ENCODE peak calls at places on chromosomes 12 and 14, in seven cellular contexts. N, W, B, Q, I, E and X are unnamed samples.

GRCh38 chr14:50520947-50521815 is 11.2 kb downstream of the MAP4K5 start:
- DNase-seq in I (no peak), Q (peak; percentile 55), W (peak; percentile 93), E (no peak), N (peak; percentile 66), B (no peak), X (peak; percentile 19)

GRCh38 chr14:51657762-51658161 is 6.1 kb downstream of the FRMD6 start:
- DNase-seq in E (no peak), Q (no peak), W (peak; percentile 50), I (no peak), B (no peak), N (no peak), X (no peak)

GRCh38 chr14:95434161-95434560 is 82.3 kb downstream of the SYNE3 start:
- DNase-seq in I (no peak), E (no peak), W (no peak), B (no peak), Q (no peak), N (no peak), X (no peak)

GRCh38 chr12:55072093-55072492 is 52.3 kb downstream of the NEUROD4 start:
- DNase-seq in B (no peak), E (peak; percentile 61), Q (peak; percentile 40), W (peak; percentile 28), I (peak; percentile 55), N (peak; percentile 62), X (peak; percentile 32)

GRCh38 chr12:50732591-50732990 is 31.3 kb upstream of the ATF1 start:
- DNase-seq in I (no peak), N (peak; percentile 59), Q (no peak), B (no peak), W (peak; percentile 72), E (no peak), X (no peak)

GRCh38 chr12:71321130-71321529 is 118.5 kb upstream of the LGR5 start:
- DNase-seq in B (no peak), I (no peak), W (no peak), Q (no peak), E (no peak), N (no peak), X (no peak)

GRCh38 chr14:39102265-39102968 is 618 bp downstream of the SEC23A start:
- DNase-seq in Q (peak; percentile 99), B (peak; percentile 87), E (peak; percentile 38), I (peak; percentile 20), W (peak; percentile 39), N (peak; percentile 71), X (peak; percentile 73)

GRCh38 chr14:52348279-52348678 is 34.2 kb downstream of the PTGER2 start:
- DNase-seq in W (no peak), I (no peak), B (no peak), E (no peak), N (no peak), Q (no peak), X (no peak)

GRCh38 chr14:104991896-104992230 is 6.3 kb downstream of the CLBA1 start:
- DNase-seq in I (no peak), E (no peak), Q (no peak), W (no peak), N (no peak), B (no peak), X (no peak)

GRCh38 chr12:14510574-14510973 is 57.1 kb downstream of the PLBD1 start:
- DNase-seq in E (no peak), Q (no peak), N (no peak), B (no peak), W (no peak), I (no peak), X (no peak)

GRCh38 chr14:105851716-105852377 is 325.5 kb downstream of the TMEM121 start:
- DNase-seq in W (no peak), N (no peak), B (no peak), I (no peak), E (no peak), Q (no peak), X (peak; percentile 4)

GRCh38 chr14:71739273-71739990 is 192.8 kb upstream of the RGS6 start:
- DNase-seq in E (no peak), Q (peak; percentile 48), I (no peak), B (peak; percentile 80), N (peak; percentile 60), W (peak; percentile 75), X (peak; percentile 35)

GRCh38 chr14:68894123-68894522 is 85.0 kb downstream of the ACTN1 start:
- DNase-seq in W (no peak), N (no peak), Q (no peak), I (no peak), E (no peak), B (no peak), X (peak; percentile 44)

GRCh38 chr12:23559268-23559753 is 390.2 kb downstream of the SOX5 start:
- DNase-seq in E (no peak), B (no peak), W (no peak), I (no peak), N (no peak), Q (no peak), X (no peak)

GRCh38 chr12:29769162-29769820 is 14.5 kb downstream of the TMTC1 start:
- DNase-seq in I (no peak), N (no peak), B (no peak), Q (no peak), E (no peak), W (peak; percentile 79), X (no peak)

GRCh38 chr12:46964496-46965098 is 114.8 kb upstream of the PCED1B start:
- DNase-seq in B (peak; percentile 77), I (no peak), E (no peak), N (peak; percentile 18), W (peak; percentile 54), Q (no peak), X (no peak)

GRCh38 chr12:94150483-94151225 is 2.3 kb downstream of the PLXNC1 start:
- DNase-seq in E (peak; percentile 31), I (no peak), B (peak; percentile 56), Q (no peak), W (no peak), N (no peak), X (peak; percentile 43)

GRCh38 chr12:70719672-70720420 is 82.6 kb upstream of the PTPRB start:
- DNase-seq in Q (peak; percentile 23), W (peak; percentile 9), B (no peak), N (peak; percentile 13), E (no peak), I (peak; percentile 23), X (no peak)

GRCh38 chr12:27965411-27965810 is 7.1 kb downstream of the PTHLH start:
- DNase-seq in W (no peak), Q (no peak), B (no peak), N (no peak), E (no peak), I (no peak), X (no peak)

DNA sequence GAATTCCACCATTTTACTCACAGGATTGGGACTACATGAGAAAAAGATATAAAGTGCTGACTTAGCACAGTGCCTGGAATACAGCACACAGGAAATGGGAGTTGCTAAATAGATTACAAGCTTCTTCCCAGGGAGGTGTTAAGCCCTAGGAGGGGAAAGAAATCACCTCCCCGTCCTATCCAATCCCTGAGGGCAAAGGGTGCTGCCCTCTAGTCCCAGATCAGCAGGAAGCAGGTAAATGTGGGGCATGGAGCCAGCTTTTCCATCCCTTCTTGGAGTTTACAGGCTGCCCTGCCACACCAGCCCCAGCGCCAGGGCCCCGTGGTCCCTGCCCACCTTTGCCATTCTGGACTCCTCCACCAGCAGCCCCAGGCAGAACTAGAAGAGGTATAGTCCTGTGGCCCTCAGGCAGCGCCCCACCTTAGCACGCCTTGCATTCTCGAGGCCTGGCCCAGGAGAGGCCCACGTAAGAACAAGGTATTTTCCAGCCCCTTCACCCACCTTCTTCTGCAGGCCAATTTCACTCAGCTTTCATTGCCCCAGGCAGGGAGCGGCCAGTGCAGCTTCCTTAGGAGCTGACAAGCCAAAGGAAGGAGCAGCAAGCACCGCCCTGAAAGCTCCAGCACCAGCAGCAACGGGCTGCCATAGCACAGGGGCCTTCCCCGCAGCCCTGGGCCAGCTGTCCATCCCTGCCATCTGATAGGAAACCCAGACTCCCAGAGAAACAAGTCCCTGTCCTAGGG is 28.8 kb upstream of the RPLP0 start:
- DNase-seq in I (no peak), E (no peak), B (peak; percentile 90), W (peak; percentile 76), N (peak; percentile 62), Q (peak; percentile 94), X (peak; percentile 56)
- H3K4me1 ChIP-seq in I (peaks cover 100% of the 10 kb centered on the region), E (peaks cover 98% of the 10 kb centered on the region), B (peaks cover 87% of the 10 kb centered on the region), W (peaks cover 95% of the 10 kb centered on the region), N (peaks cover 98% of the 10 kb centered on the region), Q (peaks cover 24% of the 10 kb centered on the region), X (peaks cover 92% of the 10 kb centered on the region)

GRCh38 chr12:116202940-116203339 is 74.6 kb downstream of the MED13L start:
- DNase-seq in I (no peak), W (no peak), B (no peak), Q (no peak), N (no peak), E (no peak), X (no peak)
- H3K4me1 ChIP-seq in I (peaks cover 82% of the 10 kb centered on the region), W (peaks cover 4% of the 10 kb centered on the region), B (no peaks in the 10 kb centered on the region), Q (no peaks in the 10 kb centered on the region), N (peaks cover 39% of the 10 kb centered on the region), E (peaks cover 70% of the 10 kb centered on the region), X (peaks cover 29% of the 10 kb centered on the region)

GRCh38 chr14:61519735-61520134 is 175.6 kb upstream of the HIF1A start:
- DNase-seq in W (no peak), Q (no peak), I (no peak), N (no peak), E (no peak), B (no peak), X (no peak)

GRCh38 chr14:61519106-61519505 is 176.2 kb upstream of the HIF1A start:
- DNase-seq in I (no peak), E (no peak), N (no peak), B (no peak), W (no peak), Q (no peak), X (no peak)

GRCh38 chr14:61516957-61517356 is 178.4 kb upstream of the HIF1A start:
- DNase-seq in N (no peak), W (no peak), B (no peak), I (no peak), Q (no peak), E (no peak), X (no peak)

GRCh38 chr14:61516125-61516740 is 179.1 kb upstream of the HIF1A start:
- DNase-seq in I (no peak), E (no peak), B (no peak), W (no peak), N (no peak), Q (no peak), X (no peak)

GRCh38 chr14:61517861-61518802 is 177.2 kb upstream of the HIF1A start:
- DNase-seq in E (peak; percentile 69), B (no peak), W (no peak), I (no peak), N (no peak), Q (peak; percentile 93), X (peak; percentile 60)
- H3K4me1 ChIP-seq in E (peaks cover 43% of the 10 kb centered on the region), B (peaks cover 13% of the 10 kb centered on the region), W (peaks cover 38% of the 10 kb centered on the region), I (peaks cover 55% of the 10 kb centered on the region), N (peaks cover 57% of the 10 kb centered on the region), Q (peaks cover 8% of the 10 kb centered on the region), X (peaks cover 36% of the 10 kb centered on the region)

DNA sequence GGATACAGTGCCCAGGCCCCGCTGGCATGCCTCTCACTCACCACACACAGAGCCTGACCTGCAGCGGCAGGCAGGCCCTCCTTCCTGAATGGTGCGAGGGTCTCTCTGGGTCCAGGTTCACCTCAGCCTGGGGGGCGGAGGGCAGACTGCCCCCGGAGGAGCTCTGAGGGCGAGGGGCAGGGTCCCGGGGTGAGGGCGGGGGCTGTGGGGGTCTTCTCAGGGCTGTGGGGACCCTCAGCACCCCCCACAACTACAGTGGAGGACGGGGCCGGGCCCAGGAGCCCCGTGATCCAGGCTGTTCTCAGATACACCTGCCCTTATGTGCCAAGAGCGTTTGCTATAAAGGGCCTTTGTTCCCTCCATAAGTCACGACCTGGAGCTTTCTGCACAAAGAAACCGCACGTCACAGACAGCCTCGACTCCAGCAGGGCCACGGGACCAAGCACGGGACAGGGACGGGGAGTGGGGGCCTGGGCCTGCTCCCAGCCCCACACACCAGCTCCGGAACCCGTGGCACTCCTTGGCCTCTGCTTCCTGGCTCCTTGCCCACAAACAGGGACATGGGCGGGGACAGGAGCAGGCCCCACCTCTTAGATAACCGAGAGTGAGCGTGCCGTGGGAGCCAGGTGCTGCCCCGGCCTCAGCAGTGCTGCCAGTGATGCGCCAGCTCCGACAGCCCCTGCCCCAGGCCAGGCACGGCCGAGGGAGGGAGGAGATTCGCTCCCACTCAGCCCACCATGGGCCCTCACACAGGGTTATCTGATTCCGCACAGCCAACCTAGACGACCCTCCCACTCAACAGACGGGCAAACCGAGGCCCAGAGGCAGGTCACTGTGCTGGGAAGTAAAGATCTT is 101.9 kb downstream of the RFLNA start:
- DNase-seq in E (peak; percentile 96), N (peak; percentile 48), Q (peak; percentile 93), W (no peak), B (no peak), I (peak; percentile 79), X (peak; percentile 86)
- H3K4me1 ChIP-seq in E (peaks cover 81% of the 10 kb centered on the region), N (peaks cover 79% of the 10 kb centered on the region), Q (peaks cover 6% of the 10 kb centered on the region), W (peaks cover 10% of the 10 kb centered on the region), B (no peaks in the 10 kb centered on the region), I (peaks cover 88% of the 10 kb centered on the region), X (peaks cover 83% of the 10 kb centered on the region)